ENCODE peak calls at places on chromosomes 11 and 22, in six cellular contexts. K is stimulated activated CD4-positive, alpha-beta T cell treated with anti-CD3 and anti-CD28 coated beads, Interleukin-4, amount 100 ng/mL, for 1 hour; X is T-helper 17 cell; D is left ventricle myocardium superior; C is tibial artery; S is GOT3. M is an unnamed sample.

GRCh38 chr11:112085822-112086421 is 634 bp downstream of the TIMM8B start:
- DNase-seq in K (peak; percentile 50), X (no peak), D (no peak), C (no peak), S (no peak), M (peak; percentile 49)

GRCh38 chr11:94402355-94402754 is 1.1 kb upstream of the GPR83 start:
- DNase-seq in K (no peak), X (no peak), D (no peak), C (no peak), S (no peak), M (no peak)

GRCh38 chr22:44884562-44884961 is 125.2 kb downstream of the PHF21B start:
- DNase-seq in K (no peak), X (no peak), D (no peak), C (no peak), S (no peak), M (no peak)

GRCh38 chr11:65297026-65297667 is 17.5 kb upstream of the CDC42EP2 start:
- DNase-seq in K (no peak), X (no peak), D (peak; percentile 70), C (no peak), S (no peak), M (no peak)

GRCh38 chr11:122099345-122100045 is 16.5 kb downstream of the BLID start:
- DNase-seq in K (no peak), X (no peak), D (no peak), C (no peak), S (no peak), M (no peak)

GRCh38 chr22:22720724-22721261 is 76.4 kb downstream of the GGTLC2 start:
- DNase-seq in K (no peak), X (no peak), D (no peak), C (no peak), S (no peak), M (peak; percentile 36)

GRCh38 chr22:48951836-48952235 is 875.8 kb downstream of the BRD1 start:
- DNase-seq in K (no peak), X (no peak), D (no peak), C (no peak), S (no peak), M (no peak)

GRCh38 chr11:41612415-41612814 is 153.0 kb upstream of the LRRC4C start:
- DNase-seq in K (no peak), X (no peak), D (no peak), C (no peak), S (no peak), M (no peak)

GRCh38 chr11:113577356-113578163 is 102.4 kb upstream of the DRD2 start:
- DNase-seq in K (no peak), X (no peak), D (no peak), C (no peak), S (no peak), M (peak; percentile 8)

GRCh38 chr11:123429851-123430735 is at the start of gene GRAMD1B:
- DNase-seq in K (peak; percentile 75), X (peak; percentile 53), D (peak; percentile 72), C (no peak), S (peak; percentile 11), M (peak; percentile 73)

GRCh38 chr11:78532991-78533861 is 41.4 kb downstream of the NARS2 start:
- DNase-seq in K (no peak), X (no peak), D (no peak), C (no peak), S (no peak), M (peak; percentile 19)

GRCh38 chr11:110113507-110113906 is 20.3 kb downstream of the ZC3H12C start:
- DNase-seq in K (no peak), X (no peak), D (no peak), C (no peak), S (no peak), M (no peak)

GRCh38 chr11:26286472-26287066 is 45.4 kb upstream of the ANO3 start:
- DNase-seq in K (no peak), X (no peak), D (no peak), C (no peak), S (no peak), M (no peak)

GRCh38 chr11:48093795-48094642 is 113.7 kb downstream of the PTPRJ start:
- DNase-seq in K (no peak), X (no peak), D (no peak), C (no peak), S (no peak), M (peak; percentile 87)

GRCh38 chr22:49044091-49044490 is 783.6 kb downstream of the BRD1 start:
- DNase-seq in K (no peak), X (no peak), D (no peak), C (peak; percentile 24), S (no peak), M (no peak)

GRCh38 chr11:65611028-65611757 is 2.8 kb downstream of the MAP3K11 start:
- DNase-seq in K (no peak), X (no peak), D (peak; percentile 70), C (peak; percentile 78), S (no peak), M (no peak)

GRCh38 chr22:18035740-18036139 is 11.4 kb upstream of the MICAL3 start:
- DNase-seq in K (no peak), X (no peak), D (peak; percentile 65), C (peak; percentile 87), S (no peak), M (no peak)

GRCh38 chr11:69040581-69041260 is 8.0 kb upstream of the TPCN2 start:
- DNase-seq in K (no peak), X (no peak), D (no peak), C (no peak), S (no peak), M (no peak)

GRCh38 chr11:35274909-35275807 is 136.2 kb downstream of the CD44 start:
- DNase-seq in K (no peak), X (no peak), D (peak; percentile 57), C (peak; percentile 85), S (peak; percentile 24), M (no peak)

GRCh38 chr11:12167098-12167999 is 57.0 kb downstream of the MICAL2 start:
- DNase-seq in K (no peak), X (no peak), D (no peak), C (no peak), S (no peak), M (no peak)

GRCh38 chr22:27801616-27802388 is at the start of gene MN1:
- DNase-seq in K (peak; percentile 67), X (peak; percentile 30), D (peak; percentile 78), C (peak; percentile 85), S (no peak), M (no peak)

GRCh38 chr11:56331861-56332491 is 13.9 kb upstream of the OR8K1 start:
- DNase-seq in K (no peak), X (no peak), D (no peak), C (no peak), S (no peak), M (no peak)

GRCh38 chr11:126344291-126344970 is 11.1 kb upstream of the ST3GAL4 start:
- DNase-seq in K (no peak), X (no peak), D (no peak), C (no peak), S (no peak), M (no peak)

GRCh38 chr11:109978895-109979294 is 114.3 kb upstream of the ZC3H12C start:
- DNase-seq in K (no peak), X (no peak), D (no peak), C (no peak), S (no peak), M (no peak)

GRCh38 chr22:35842954-35843353 is 125.3 kb downstream of the APOL5 start:
- DNase-seq in K (no peak), X (no peak), D (no peak), C (no peak), S (no peak), M (peak; percentile 64)

GRCh38 chr11:65871811-65872548 is 620 bp downstream of the EFEMP2 start:
- DNase-seq in K (no peak), X (no peak), D (peak; percentile 64), C (peak; percentile 77), S (no peak), M (no peak)

M was measured in MM.1S.